ENCODE peak calls at places on chromosomes 5 and 9, in seven cellular contexts. U, N, E, M, H, S and P are unnamed samples.
A peak's percentile ranks its signal among the peaks of the same experiment; 100 is the strongest.

GRCh38 chr9:74281674-74282073 is 215.5 kb upstream of the RORB start:
- DNase-seq in N (no peak), S (peak; percentile 80), U (no peak), M (no peak), E (no peak), H (peak; percentile 13), P (no peak)

GRCh38 chr5:122327110-122327509 is 15.1 kb downstream of the SNCAIP start:
- DNase-seq in S (no peak), M (no peak), H (no peak), U (no peak), E (no peak), N (no peak), P (no peak)

GRCh38 chr9:69829484-69829883 is 8.9 kb downstream of the CFAP95 start:
- DNase-seq in U (no peak), N (no peak), E (no peak), M (peak; percentile 51), S (no peak), H (no peak), P (no peak)

GRCh38 chr9:78777747-78778146 is 480.8 kb downstream of the PSAT1 start:
- DNase-seq in S (peak; percentile 65), E (no peak), H (no peak), M (no peak), N (no peak), U (no peak), P (no peak)

GRCh38 chr5:10538789-10539684 is 24.8 kb upstream of the ANKRD33B start:
- DNase-seq in H (no peak), E (no peak), S (no peak), M (no peak), N (no peak), U (no peak), P (no peak)

GRCh38 chr5:458547-459353 is 15.8 kb downstream of the EXOC3 start:
- DNase-seq in H (no peak), E (peak; percentile 87), U (peak; percentile 65), M (no peak), S (no peak), N (no peak), P (peak; percentile 41)

GRCh38 chr9:128091144-128091543 is 23.1 kb downstream of the SLC25A25 start:
- DNase-seq in H (no peak), M (no peak), N (no peak), U (peak; percentile 91), S (peak; percentile 94), E (no peak), P (peak; percentile 96)

GRCh38 chr9:2018764-2019548 is 3.8 kb downstream of the SMARCA2 start:
- DNase-seq in H (no peak), N (no peak), U (no peak), M (peak; percentile 82), S (peak; percentile 85), E (no peak), P (no peak)

GRCh38 chr5:61332369-61332745 is 299 bp downstream of the ZSWIM6 start:
- DNase-seq in H (no peak), E (no peak), N (no peak), M (peak; percentile 62), U (no peak), S (peak; percentile 53), P (peak; percentile 27)

GRCh38 chr5:56270568-56271392 is 37.6 kb upstream of the ANKRD55 start:
- DNase-seq in S (peak; percentile 90), H (peak; percentile 80), U (peak; percentile 93), M (peak; percentile 73), N (peak; percentile 59), E (peak; percentile 73), P (peak; percentile 85)

GRCh38 chr9:133995012-133995896 is 3.1 kb upstream of the VAV2 start:
- DNase-seq in E (peak; percentile 29), M (no peak), U (no peak), S (peak; percentile 24), N (no peak), H (peak; percentile 41), P (no peak)

GRCh38 chr9:129888085-129888808 is 53.0 kb downstream of the USP20 start:
- DNase-seq in E (no peak), N (peak; percentile 89), M (peak; percentile 98), U (no peak), H (no peak), S (no peak), P (no peak)